ENCODE peak calls at places on chromosomes 7 and 10, in four cellular contexts. One of them, this sample, is unnamed.

GRCh38 chr7:100897772-100898454 is 2.2 kb upstream of the ACHE start:
- DNase-seq in testis: no peak
- DNase-seq in adrenal gland: no peak
- DNase-seq in breast epithelium: no peak
- DNase-seq in this sample: no peak

GRCh38 chr10:35933491-35933890 is 291.4 kb upstream of the FZD8 start:
- DNase-seq in testis: no peak
- DNase-seq in adrenal gland: no peak
- DNase-seq in breast epithelium: no peak
- DNase-seq in this sample: no peak

GRCh38 chr7:92042056-92042737 is 92.1 kb downstream of the CYP51A1 start:
- DNase-seq in testis: no peak
- DNase-seq in adrenal gland: no peak
- DNase-seq in breast epithelium: no peak
- DNase-seq in this sample: no peak

GRCh38 chr10:103678104-103678526 is 177.3 kb downstream of the SH3PXD2A start:
- DNase-seq in testis: peak; percentile 88
- DNase-seq in adrenal gland: peak; percentile 76
- DNase-seq in breast epithelium: peak; percentile 63
- DNase-seq in this sample: peak; percentile 49

GRCh38 chr10:124935946-124936345 is 6.0 kb upstream of the ZRANB1 start:
- DNase-seq in testis: no peak
- DNase-seq in adrenal gland: no peak
- DNase-seq in breast epithelium: no peak
- DNase-seq in this sample: peak; percentile 25

GRCh38 chr7:100607111-100607510 is 4.9 kb downstream of the PCOLCE start:
- DNase-seq in testis: no peak
- DNase-seq in adrenal gland: no peak
- DNase-seq in breast epithelium: no peak
- DNase-seq in this sample: no peak

GRCh38 chr10:82861889-82862288 is 986.9 kb downstream of the NRG3 start:
- DNase-seq in testis: no peak
- DNase-seq in adrenal gland: no peak
- DNase-seq in breast epithelium: no peak
- DNase-seq in this sample: no peak

GRCh38 chr10:67775274-67775673 is 62.7 kb downstream of the DNAJC12 start:
- DNase-seq in testis: no peak
- DNase-seq in adrenal gland: no peak
- DNase-seq in breast epithelium: no peak
- DNase-seq in this sample: no peak

GRCh38 chr10:117663750-117664149 is 121.2 kb downstream of the EMX2 start:
- DNase-seq in testis: no peak
- DNase-seq in adrenal gland: no peak
- DNase-seq in breast epithelium: no peak
- DNase-seq in this sample: peak; percentile 6

GRCh38 chr7:16589895-16590294 is 55.7 kb downstream of the ANKMY2 start:
- DNase-seq in testis: no peak
- DNase-seq in adrenal gland: no peak
- DNase-seq in breast epithelium: no peak
- DNase-seq in this sample: no peak

GRCh38 chr7:30476401-30477145 is 2.0 kb downstream of the NOD1 start:
- DNase-seq in testis: no peak
- DNase-seq in adrenal gland: no peak
- DNase-seq in breast epithelium: no peak
- DNase-seq in this sample: peak; percentile 42

GRCh38 chr7:98641646-98642489 is 24.8 kb downstream of the NPTX2 start:
- DNase-seq in testis: no peak
- DNase-seq in adrenal gland: no peak
- DNase-seq in breast epithelium: no peak
- DNase-seq in this sample: peak; percentile 83

GRCh38 chr10:104548090-104548489 is 93.0 kb upstream of the SORCS3 start:
- DNase-seq in testis: no peak
- DNase-seq in adrenal gland: no peak
- DNase-seq in breast epithelium: no peak
- DNase-seq in this sample: peak; percentile 7

GRCh38 chr10:50216894-50217293 is 34.4 kb downstream of the ASAH2 start:
- DNase-seq in testis: no peak
- DNase-seq in adrenal gland: no peak
- DNase-seq in breast epithelium: no peak
- DNase-seq in this sample: peak; percentile 85

GRCh38 chr10:71220689-71221540 is 8.5 kb downstream of the UNC5B start:
- DNase-seq in testis: peak; percentile 7
- DNase-seq in adrenal gland: no peak
- DNase-seq in breast epithelium: no peak
- DNase-seq in this sample: no peak

GRCh38 chr7:33719059-33719581 is 186.2 kb upstream of the BMPER start:
- DNase-seq in testis: peak; percentile 21
- DNase-seq in adrenal gland: no peak
- DNase-seq in breast epithelium: no peak
- DNase-seq in this sample: no peak

GRCh38 chr7:30168800-30169584 is 34.2 kb downstream of the MTURN start:
- DNase-seq in testis: no peak
- DNase-seq in adrenal gland: peak; percentile 38
- DNase-seq in breast epithelium: no peak
- DNase-seq in this sample: no peak

GRCh38 chr10:92544296-92544695 is 29.6 kb downstream of the IDE start:
- DNase-seq in testis: no peak
- DNase-seq in adrenal gland: no peak
- DNase-seq in breast epithelium: no peak
- DNase-seq in this sample: peak; percentile 89

GRCh38 chr10:73601486-73601921 is 10.4 kb upstream of the USP54 start:
- DNase-seq in testis: no peak
- DNase-seq in adrenal gland: no peak
- DNase-seq in breast epithelium: peak; percentile 88
- DNase-seq in this sample: no peak

GRCh38 chr10:51879238-51879637 is 179.8 kb upstream of the CSTF2T start:
- DNase-seq in testis: no peak
- DNase-seq in adrenal gland: peak; percentile 27
- DNase-seq in breast epithelium: peak; percentile 20
- DNase-seq in this sample: peak; percentile 59

GRCh38 chr7:107479303-107479702 is 9.4 kb downstream of the GPR22 start:
- DNase-seq in testis: no peak
- DNase-seq in adrenal gland: no peak
- DNase-seq in breast epithelium: no peak
- DNase-seq in this sample: no peak

GRCh38 chr7:30157217-30157616 is 22.4 kb downstream of the MTURN start:
- DNase-seq in testis: no peak
- DNase-seq in adrenal gland: no peak
- DNase-seq in breast epithelium: no peak
- DNase-seq in this sample: no peak

DNA sequence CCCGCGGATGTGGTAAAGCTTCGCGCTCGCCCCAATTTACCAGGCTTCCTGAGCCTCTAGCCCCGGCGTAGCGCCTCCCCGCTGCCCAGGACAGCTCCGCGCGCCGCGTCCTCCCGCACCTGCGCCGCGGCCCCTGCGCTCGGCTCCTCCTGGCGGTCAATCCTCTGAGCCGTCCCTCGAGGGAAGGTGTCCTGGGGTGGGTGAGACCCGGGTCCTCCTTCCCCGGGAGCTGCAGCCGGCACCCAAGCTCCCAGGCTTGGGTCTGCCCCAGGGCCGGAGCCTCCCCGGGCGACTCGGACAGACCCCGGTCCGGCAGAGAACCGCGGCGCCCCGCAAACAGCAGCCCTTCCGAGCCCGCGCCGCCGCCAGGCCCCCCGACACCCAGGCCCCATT is 512 bp downstream of the OSBPL3 start:
- DNase-seq in testis: peak; percentile 59
- DNase-seq in adrenal gland: peak; percentile 46
- DNase-seq in breast epithelium: no peak
- DNase-seq in this sample: peak; percentile 90
- TF ChIP-seq POLR2A in testis: no peak
- TF ChIP-seq POLR2A in adrenal gland: no peak
- TF ChIP-seq POLR2A in breast epithelium: no peak
- TF ChIP-seq POLR2A in this sample: peak; percentile 30

DNA sequence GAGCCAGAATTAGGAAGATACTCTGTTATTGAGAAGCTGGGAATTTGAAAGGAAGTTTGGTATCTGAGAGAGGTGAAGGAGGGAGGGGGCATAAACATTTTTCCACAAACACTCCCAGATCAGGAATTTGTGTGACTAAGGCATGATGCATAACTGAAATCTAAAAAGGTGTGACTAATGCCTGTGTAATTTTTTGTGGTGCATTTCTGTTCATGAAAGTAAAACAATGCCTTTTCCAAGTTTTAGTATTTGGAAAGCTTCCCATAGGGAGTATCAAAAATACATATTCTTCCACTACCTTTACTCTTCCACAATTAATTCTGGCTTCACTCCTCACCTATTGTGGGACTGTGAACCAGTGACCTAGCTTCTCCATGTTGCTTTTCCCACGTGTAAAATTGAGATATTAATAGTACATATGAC is 56.4 kb upstream of the CAV2 start:
- DNase-seq in testis: no peak
- DNase-seq in adrenal gland: no peak
- DNase-seq in breast epithelium: no peak
- DNase-seq in this sample: no peak
- TF ChIP-seq POLR2A in testis: no peak
- TF ChIP-seq POLR2A in adrenal gland: no peak
- TF ChIP-seq POLR2A in breast epithelium: no peak
- TF ChIP-seq POLR2A in this sample: no peak

GRCh38 chr10:88583584-88583957 is 453 bp upstream of the RNLS start:
- DNase-seq in testis: no peak
- DNase-seq in adrenal gland: no peak
- DNase-seq in breast epithelium: no peak
- DNase-seq in this sample: no peak

GRCh38 chr10:88586462-88586861 is at the start of gene LIPJ:
- DNase-seq in testis: no peak
- DNase-seq in adrenal gland: no peak
- DNase-seq in breast epithelium: no peak
- DNase-seq in this sample: no peak

GRCh38 chr10:88582411-88582805 is 710 bp downstream of the RNLS start:
- DNase-seq in testis: no peak
- DNase-seq in adrenal gland: no peak
- DNase-seq in breast epithelium: no peak
- DNase-seq in this sample: no peak

GRCh38 chr10:88582806-88583583 is at the start of gene RNLS:
- DNase-seq in testis: peak; percentile 81
- DNase-seq in adrenal gland: peak; percentile 74
- DNase-seq in breast epithelium: peak; percentile 42
- DNase-seq in this sample: peak; percentile 83
- TF ChIP-seq POLR2A in testis: no peak
- TF ChIP-seq POLR2A in adrenal gland: peak; percentile 67
- TF ChIP-seq POLR2A in breast epithelium: no peak
- TF ChIP-seq POLR2A in this sample: no peak

GRCh38 chr7:26001662-26002244 is 150.2 kb upstream of the NFE2L3 start:
- DNase-seq in testis: no peak
- DNase-seq in adrenal gland: no peak
- DNase-seq in breast epithelium: no peak
- DNase-seq in this sample: no peak

GRCh38 chr7:26007510-26007909 is 144.5 kb upstream of the NFE2L3 start:
- DNase-seq in testis: no peak
- DNase-seq in adrenal gland: no peak
- DNase-seq in breast epithelium: no peak
- DNase-seq in this sample: no peak

GRCh38 chr7:26008428-26008827 is 143.6 kb upstream of the NFE2L3 start:
- DNase-seq in testis: no peak
- DNase-seq in adrenal gland: no peak
- DNase-seq in breast epithelium: no peak
- DNase-seq in this sample: no peak

GRCh38 chr7:26005683-26006410 is 146.2 kb upstream of the NFE2L3 start:
- DNase-seq in testis: no peak
- DNase-seq in adrenal gland: no peak
- DNase-seq in breast epithelium: no peak
- DNase-seq in this sample: no peak

DNA sequence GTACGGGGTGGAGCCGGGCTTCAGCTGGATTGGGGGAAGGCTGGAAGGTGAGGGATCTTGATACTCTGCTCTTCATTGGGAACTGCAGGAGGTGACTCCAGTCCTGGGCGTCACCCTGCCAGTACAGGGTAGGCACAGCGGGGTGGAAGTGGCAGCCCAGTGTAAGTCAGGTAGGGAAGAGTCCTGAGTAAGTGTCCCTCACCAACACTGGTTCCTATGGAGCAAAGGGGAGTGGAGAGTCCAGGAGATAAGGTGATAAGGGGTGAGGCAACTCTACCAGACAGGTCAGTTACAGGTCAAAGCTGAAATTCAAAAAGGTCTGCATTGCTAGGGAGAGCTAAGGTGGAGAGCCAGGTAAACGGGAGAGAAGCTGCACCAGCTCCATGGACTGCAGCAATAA is 145.6 kb upstream of the NFE2L3 start:
- DNase-seq in testis: no peak
- DNase-seq in adrenal gland: no peak
- DNase-seq in breast epithelium: no peak
- DNase-seq in this sample: no peak
- TF ChIP-seq POLR2A in testis: no peak
- TF ChIP-seq POLR2A in adrenal gland: no peak
- TF ChIP-seq POLR2A in breast epithelium: no peak
- TF ChIP-seq POLR2A in this sample: no peak

GRCh38 chr10:132870426-132870825 is 71.9 kb downstream of the CFAP46 start:
- DNase-seq in testis: no peak
- DNase-seq in adrenal gland: no peak
- DNase-seq in breast epithelium: no peak
- DNase-seq in this sample: no peak
- TF ChIP-seq POLR2A in testis: no peak
- TF ChIP-seq POLR2A in adrenal gland: no peak
- TF ChIP-seq POLR2A in breast epithelium: no peak
- TF ChIP-seq POLR2A in this sample: no peak

GRCh38 chr10:78029294-78030226 is at the start of gene POLR3A:
- DNase-seq in testis: peak; percentile 96
- DNase-seq in adrenal gland: peak; percentile 97
- DNase-seq in breast epithelium: peak; percentile 92
- DNase-seq in this sample: peak; percentile 98
- TF ChIP-seq POLR2A in testis: no peak
- TF ChIP-seq POLR2A in adrenal gland: peak; percentile 38
- TF ChIP-seq POLR2A in breast epithelium: no peak
- TF ChIP-seq POLR2A in this sample: peak; percentile 64

GRCh38 chr10:97433430-97434001 is 7.5 kb downstream of the PGAM1 start:
- DNase-seq in testis: no peak
- DNase-seq in adrenal gland: no peak
- DNase-seq in breast epithelium: no peak
- DNase-seq in this sample: no peak

GRCh38 chr10:97435211-97435610 is 9.2 kb downstream of the PGAM1 start:
- DNase-seq in testis: no peak
- DNase-seq in adrenal gland: no peak
- DNase-seq in breast epithelium: no peak
- DNase-seq in this sample: no peak

GRCh38 chr10:97434055-97434454 is 8.1 kb downstream of the PGAM1 start:
- DNase-seq in testis: no peak
- DNase-seq in adrenal gland: no peak
- DNase-seq in breast epithelium: no peak
- DNase-seq in this sample: peak; percentile 49

GRCh38 chr10:97428572-97428981 is 2.6 kb downstream of the PGAM1 start:
- DNase-seq in testis: no peak
- DNase-seq in adrenal gland: no peak
- DNase-seq in breast epithelium: no peak
- DNase-seq in this sample: peak; percentile 70

DNA sequence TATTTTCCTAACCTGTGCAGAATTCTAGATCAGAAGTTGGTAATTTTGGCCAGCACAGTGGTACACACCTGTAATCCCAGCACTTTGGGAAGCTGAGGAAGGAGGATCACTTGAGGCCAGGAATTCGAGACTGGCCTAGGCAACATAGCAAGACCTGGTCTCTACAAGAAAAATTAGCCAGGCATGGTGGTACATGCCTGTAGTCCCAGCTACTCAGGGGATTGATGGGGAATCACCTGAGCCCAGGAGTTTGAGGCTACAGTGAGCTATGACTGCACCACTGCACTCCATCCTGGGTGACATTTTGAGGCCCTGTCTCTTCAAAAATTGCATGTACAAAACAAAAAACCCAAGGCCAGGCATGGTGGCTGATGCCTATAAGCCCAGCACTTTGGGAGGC is 8.6 kb downstream of the PGAM1 start:
- DNase-seq in testis: no peak
- DNase-seq in adrenal gland: no peak
- DNase-seq in breast epithelium: no peak
- DNase-seq in this sample: no peak
- TF ChIP-seq POLR2A in testis: no peak
- TF ChIP-seq POLR2A in adrenal gland: no peak
- TF ChIP-seq POLR2A in breast epithelium: no peak
- TF ChIP-seq POLR2A in this sample: no peak